ENCODE peak calls at places on chromosomes 11 and 22, in six cellular contexts. Q is astrocyte of the spinal cord; H is HL-60; B is activated CD8-positive, alpha-beta T cell treated with anti-CD3 and anti-CD28 coated beads for 36 hours; Y is spleen; F is Calu3. T is an unnamed sample.

GRCh38 chr11:70090989-70091388 is 12.9 kb downstream of the ANO1 start:
- DNase-seq in Q (no peak), H (no peak), Y (no peak), F (no peak), B (no peak), T (no peak)

GRCh38 chr11:1261241-1262071 is 38.6 kb downstream of the MUC5B start:
- DNase-seq in Y (no peak), H (no peak), F (no peak), Q (no peak), B (no peak), T (no peak)

GRCh38 chr11:59901306-59901705 is 22.7 kb downstream of the OOSP3 start:
- DNase-seq in F (peak), B (no peak), Y (no peak), H (no peak), Q (peak), T (peak)

GRCh38 chr22:31286360-31287255 is 5.7 kb downstream of the PIK3IP1 start:
- DNase-seq in Q (no peak), F (no peak), H (no peak), Y (no peak), B (peak), T (no peak)

GRCh38 chr11:60991457-60991856 is 20.0 kb downstream of the CD6 start:
- DNase-seq in Y (no peak), F (no peak), B (peak), Q (no peak), H (no peak), T (no peak)

GRCh38 chr11:61727401-61727811 is 25.0 kb upstream of the MYRF start:
- DNase-seq in B (no peak), F (no peak), H (no peak), Q (no peak), Y (no peak), T (no peak)

GRCh38 chr11:111976614-111977140 is 39.5 kb downstream of the DIXDC1 start:
- DNase-seq in Q (peak), F (no peak), H (no peak), B (no peak), Y (no peak), T (no peak)

GRCh38 chr11:116062129-116062525 is 557.9 kb upstream of the CADM1 start:
- DNase-seq in F (no peak), B (no peak), H (no peak), Q (no peak), Y (no peak), T (no peak)

GRCh38 chr22:40721266-40721665 is 42.0 kb downstream of the MCHR1 start:
- DNase-seq in F (no peak), B (no peak), H (no peak), Q (peak), Y (no peak), T (no peak)

GRCh38 chr22:49269928-49270327 is 557.7 kb downstream of the BRD1 start:
- DNase-seq in F (no peak), Y (peak), B (no peak), H (no peak), Q (no peak), T (no peak)

GRCh38 chr22:35645646-35646045 is 2.6 kb upstream of the APOL6 start:
- DNase-seq in B (no peak), Y (peak), Q (no peak), H (no peak), F (no peak), T (no peak)

GRCh38 chr22:41288245-41288946 is 2.4 kb upstream of the RANGAP1 start:
- DNase-seq in Q (peak), H (no peak), F (peak), B (no peak), Y (no peak), T (peak)

GRCh38 chr22:47228767-47229166 is 466.3 kb downstream of the TBC1D22A start:
- DNase-seq in H (no peak), B (no peak), Q (no peak), F (no peak), Y (no peak), T (no peak)

GRCh38 chr11:58905716-58906547 is 33.4 kb upstream of the GLYATL1 start:
- DNase-seq in F (peak), Q (peak), H (no peak), Y (no peak), B (no peak), T (peak)

GRCh38 chr11:2591805-2592204 is 108.0 kb downstream of the KCNQ1OT1 start:
- DNase-seq in F (no peak), B (no peak), H (no peak), Y (no peak), Q (no peak), T (no peak)

GRCh38 chr11:1557904-1558831 is 13.9 kb downstream of the DUSP8 start:
- DNase-seq in F (peak), Q (peak), H (no peak), B (no peak), Y (peak), T (no peak)

DNA sequence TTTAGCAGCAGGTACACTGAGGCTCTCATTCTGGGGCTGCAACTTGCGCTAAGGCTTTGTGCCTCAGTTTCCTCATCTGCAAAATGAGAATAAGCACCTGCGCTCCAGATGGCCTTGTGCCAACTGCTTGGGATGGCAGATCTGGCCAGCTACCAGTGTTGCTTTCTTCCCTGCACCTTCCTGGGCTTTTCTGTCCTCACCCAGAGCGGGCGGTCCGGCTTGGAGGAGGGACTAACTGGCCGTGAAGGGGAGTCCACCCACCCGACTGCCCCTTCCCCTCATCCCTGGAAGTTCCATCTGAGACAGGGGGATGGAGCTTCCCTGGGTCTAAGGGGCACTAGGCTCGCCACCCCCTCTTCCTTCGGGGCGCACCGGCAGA is 3.5 kb downstream of the SLC16A8 start:
- DNase-seq in Q (no peak), F (no peak), Y (no peak), B (no peak), H (no peak), T (no peak)
- TF ChIP-seq CTCF in Q (no peak), F (no peak), Y (no peak), B (no peak), H (no peak), T (no peak)

GRCh38 chr11:14773755-14774154 is 118.3 kb downstream of the CYP2R1 start:
- DNase-seq in B (peak), F (peak), H (no peak), Y (no peak), Q (no peak), T (peak)
- TF ChIP-seq CTCF in B (peak), F (no peak), H (no peak), Y (no peak), Q (peak), T (no peak)

GRCh38 chr11:10483584-10483983 is 28.5 kb downstream of the AMPD3 start:
- DNase-seq in H (no peak), Q (no peak), B (no peak), Y (peak), F (no peak), T (no peak)

GRCh38 chr11:10483174-10483573 is 28.1 kb downstream of the AMPD3 start:
- DNase-seq in H (no peak), Q (no peak), Y (no peak), B (no peak), F (no peak), T (no peak)

GRCh38 chr11:10480026-10480425 is 25.0 kb downstream of the AMPD3 start:
- DNase-seq in H (no peak), B (no peak), Y (no peak), F (no peak), Q (no peak), T (no peak)

GRCh38 chr11:10480760-10481159 is 25.7 kb downstream of the AMPD3 start:
- DNase-seq in Y (no peak), B (no peak), Q (no peak), F (no peak), H (no peak), T (no peak)

DNA sequence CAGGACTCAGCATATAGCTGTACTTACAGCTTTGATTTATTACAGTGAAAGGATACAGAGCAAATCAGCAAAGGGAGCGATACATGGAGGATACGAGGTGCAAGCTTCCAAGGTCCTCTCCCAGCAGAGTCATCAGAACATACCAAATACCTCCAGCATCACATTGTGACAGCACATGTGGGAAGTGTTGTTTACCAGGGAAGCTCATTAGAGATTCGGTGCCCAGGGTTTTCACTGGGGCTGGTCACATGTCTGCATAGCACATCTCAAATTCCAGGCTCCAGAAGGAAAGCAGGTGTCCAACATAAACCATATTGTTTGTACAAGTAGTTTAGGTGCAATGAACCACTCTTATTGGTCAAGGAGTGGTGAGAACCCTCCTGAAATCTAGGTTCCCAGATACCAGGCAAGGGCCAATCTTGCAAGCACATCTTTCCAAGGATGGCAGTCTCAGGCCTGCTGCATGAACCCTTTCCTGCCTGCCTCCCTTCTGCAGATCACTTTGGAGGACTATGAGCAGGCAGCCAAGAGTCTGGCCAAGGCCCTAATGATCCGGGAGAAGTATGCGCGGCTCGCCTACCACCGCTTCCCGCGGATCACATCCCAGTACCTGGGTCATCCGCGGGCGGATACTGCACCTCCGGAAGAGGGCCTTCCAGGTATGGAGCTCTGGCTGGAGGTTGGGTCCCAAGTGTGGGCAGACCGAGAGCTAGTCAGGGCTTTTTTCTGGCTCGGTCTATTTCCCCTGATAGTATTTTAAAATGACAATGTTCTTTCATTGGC is 26.7 kb downstream of the AMPD3 start:
- DNase-seq in F (no peak), Q (no peak), B (no peak), Y (no peak), H (no peak), T (no peak)
- TF ChIP-seq CTCF in F (no peak), Q (no peak), B (no peak), Y (no peak), H (no peak), T (no peak)

DNA sequence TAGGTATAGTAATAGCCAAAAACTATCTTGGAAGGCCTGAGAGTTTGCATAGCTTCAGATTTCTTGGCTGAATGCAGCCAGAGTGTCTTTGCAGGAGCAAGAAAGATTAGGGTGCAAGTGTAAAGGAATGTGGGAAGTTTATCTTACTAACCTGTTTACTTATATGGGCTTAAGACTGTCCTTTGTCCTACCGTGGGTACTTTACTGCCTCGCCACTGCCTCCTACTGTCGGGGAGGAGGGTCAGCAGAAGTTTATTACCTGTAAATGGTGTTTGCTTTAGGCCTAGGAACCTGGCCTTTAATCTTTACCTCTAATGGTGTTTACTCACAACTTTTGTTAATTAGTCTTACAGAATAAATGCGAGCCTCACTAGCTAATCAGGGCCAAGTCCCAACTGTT is 633.8 kb downstream of the DLG2 start:
- DNase-seq in B (peak), Y (no peak), H (no peak), Q (no peak), F (peak), T (peak)
- TF ChIP-seq CTCF in B (no peak), Y (no peak), H (no peak), Q (peak), F (no peak), T (peak)

GRCh38 chr11:131912127-131912526 is 541.7 kb downstream of the NTM start:
- DNase-seq in F (no peak), B (no peak), Y (no peak), H (no peak), Q (peak), T (no peak)

GRCh38 chr11:131917634-131918384 is 547.4 kb downstream of the NTM start:
- DNase-seq in Y (no peak), B (no peak), H (no peak), Q (no peak), F (no peak), T (no peak)

GRCh38 chr11:131916633-131917032 is 546.2 kb downstream of the NTM start:
- DNase-seq in Y (no peak), F (no peak), H (no peak), Q (no peak), B (no peak), T (no peak)

GRCh38 chr11:131913267-131913666 is 542.9 kb downstream of the NTM start:
- DNase-seq in Y (no peak), F (no peak), Q (peak), H (no peak), B (no peak), T (no peak)

DNA sequence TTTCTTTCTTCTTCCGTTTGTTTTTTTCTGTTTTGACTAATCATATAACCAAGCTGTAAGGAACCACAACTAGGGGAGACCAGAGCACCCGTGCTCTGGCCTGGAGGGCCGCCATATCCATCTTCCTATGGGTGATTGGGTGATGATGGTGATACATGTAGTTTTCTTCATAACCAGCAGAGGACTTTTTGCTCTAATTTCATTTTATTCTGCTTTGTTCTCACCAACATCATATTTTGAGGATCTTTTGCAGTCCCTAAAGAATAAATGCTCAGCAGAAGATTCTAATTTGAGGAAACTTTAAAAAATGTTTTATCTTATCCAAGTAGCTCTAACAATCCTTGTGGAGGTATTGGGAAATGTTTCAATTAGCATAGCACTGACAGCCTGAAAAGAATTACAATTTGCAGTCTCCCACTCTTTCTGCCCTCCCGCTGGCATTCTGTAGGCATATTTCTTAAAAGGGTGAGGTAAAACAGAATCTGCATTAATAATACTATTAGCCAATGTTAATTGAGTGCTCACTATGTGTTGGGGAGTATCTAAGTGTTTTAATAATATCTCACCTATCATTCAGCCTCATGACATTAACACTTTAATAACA is 544.0 kb downstream of the NTM start:
- DNase-seq in F (no peak), H (no peak), Y (no peak), Q (peak), B (no peak), T (no peak)
- TF ChIP-seq CTCF in F (no peak), H (no peak), Y (no peak), Q (peak), B (no peak), T (peak)

GRCh38 chr11:19814421-19814820 is 101.8 kb downstream of the NAV2 start:
- DNase-seq in Y (no peak), F (no peak), H (no peak), Q (no peak), B (no peak), T (no peak)
- TF ChIP-seq CTCF in Y (no peak), F (no peak), H (no peak), Q (peak), B (no peak), T (no peak)

GRCh38 chr11:66467034-66467659 is 442 bp downstream of the PELI3 start:
- DNase-seq in F (peak), H (no peak), Q (peak), Y (no peak), B (peak), T (peak)
- TF ChIP-seq CTCF in F (peak), H (no peak), Q (peak), Y (no peak), B (peak), T (peak)

DNA sequence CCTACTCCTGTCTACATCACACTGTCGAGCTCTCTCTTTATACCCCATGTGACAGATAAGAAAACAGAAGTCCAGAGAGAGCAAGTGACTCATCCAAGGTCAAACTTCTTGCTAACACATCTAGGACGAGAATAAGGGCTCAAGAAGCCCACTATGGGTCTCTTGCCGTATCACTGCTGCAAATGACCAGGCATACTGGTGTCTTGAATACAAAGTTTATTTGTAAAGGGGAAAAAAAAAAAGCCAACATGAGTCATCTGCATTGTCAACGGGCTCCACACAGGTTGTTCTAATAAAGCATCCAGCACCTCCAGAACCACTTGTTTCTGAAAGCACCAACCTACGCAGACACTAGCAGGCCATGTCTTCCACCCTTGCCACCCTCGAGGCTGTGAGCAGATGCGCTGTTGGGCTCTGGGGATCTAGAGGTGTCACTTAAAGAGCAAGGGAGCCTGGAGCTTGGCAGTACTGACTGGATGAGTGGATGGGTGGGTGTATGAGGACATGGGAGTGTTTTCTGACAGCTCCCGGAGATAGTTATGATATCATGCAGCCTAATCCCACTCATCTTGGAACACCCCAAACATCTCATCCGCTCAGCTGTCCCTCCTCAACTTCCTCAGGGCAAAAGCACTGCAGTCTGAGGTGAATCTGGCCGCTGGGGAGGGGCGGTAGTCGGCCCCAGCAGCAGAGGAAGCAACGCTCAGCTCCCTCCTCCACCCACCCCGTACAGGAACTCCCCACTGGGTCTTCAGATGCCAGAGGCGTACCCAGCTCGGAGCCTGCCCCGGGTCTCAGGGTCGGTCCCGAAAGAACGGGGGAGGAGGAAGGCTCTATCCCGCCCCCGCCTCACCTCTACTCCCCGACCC is 1.1 kb downstream of the SMCO4 start:
- DNase-seq in B (peak), F (peak), H (peak), Y (peak), Q (peak), T (peak)
- TF ChIP-seq CTCF in B (no peak), F (no peak), H (no peak), Y (no peak), Q (no peak), T (no peak)